ENCODE peak calls at places on chromosomes 7 and 10, in ten cellular contexts. One of them, this sample, is unnamed. For H3K36me3, the result is how much of the 10 kb centered on the place peaks cover.

GRCh38 chr7:54811925-54812264 is 52.9 kb upstream of the SEC61G start:
- DNase-seq in prostate gland: no peak
- DNase-seq in HCT116: no peak
- DNase-seq in adrenal gland: no peak
- DNase-seq in uterus: no peak
- DNase-seq in suprapubic skin: no peak
- DNase-seq in upper lobe of left lung: no peak
- DNase-seq in A673: no peak
- DNase-seq in lower lobe of right lung: no peak
- DNase-seq in PC-9: no peak
- DNase-seq in this sample: peak

GRCh38 chr7:56074371-56074791 is 10.3 kb downstream of the SUMF2 start:
- DNase-seq in A673: peak
- DNase-seq in lower lobe of right lung: peak
- DNase-seq in upper lobe of left lung: peak
- DNase-seq in PC-9: peak
- DNase-seq in HCT116: no peak
- DNase-seq in prostate gland: peak
- DNase-seq in suprapubic skin: peak
- DNase-seq in uterus: peak
- DNase-seq in adrenal gland: peak
- DNase-seq in this sample: peak

GRCh38 chr10:58797356-58797755 is 284.7 kb downstream of the BICC1 start:
- DNase-seq in prostate gland: no peak
- DNase-seq in adrenal gland: no peak
- DNase-seq in A673: no peak
- DNase-seq in PC-9: no peak
- DNase-seq in HCT116: no peak
- DNase-seq in uterus: no peak
- DNase-seq in suprapubic skin: no peak
- DNase-seq in upper lobe of left lung: no peak
- DNase-seq in lower lobe of right lung: no peak
- DNase-seq in this sample: no peak

GRCh38 chr10:97861351-97861750 is 11.7 kb downstream of the GOLGA7B start:
- DNase-seq in adrenal gland: peak
- DNase-seq in upper lobe of left lung: peak
- DNase-seq in PC-9: peak
- DNase-seq in suprapubic skin: no peak
- DNase-seq in A673: peak
- DNase-seq in prostate gland: no peak
- DNase-seq in uterus: no peak
- DNase-seq in lower lobe of right lung: no peak
- DNase-seq in HCT116: no peak
- DNase-seq in this sample: peak

GRCh38 chr7:90611115-90611514 is 15.0 kb downstream of the CDK14 start:
- DNase-seq in upper lobe of left lung: no peak
- DNase-seq in A673: no peak
- DNase-seq in prostate gland: no peak
- DNase-seq in suprapubic skin: no peak
- DNase-seq in uterus: no peak
- DNase-seq in adrenal gland: no peak
- DNase-seq in HCT116: no peak
- DNase-seq in PC-9: no peak
- DNase-seq in lower lobe of right lung: no peak
- DNase-seq in this sample: no peak

GRCh38 chr7:43895847-43896415 is 10.5 kb downstream of the URGCP start:
- DNase-seq in lower lobe of right lung: no peak
- DNase-seq in suprapubic skin: no peak
- DNase-seq in PC-9: no peak
- DNase-seq in adrenal gland: no peak
- DNase-seq in prostate gland: no peak
- DNase-seq in uterus: no peak
- DNase-seq in A673: no peak
- DNase-seq in upper lobe of left lung: no peak
- DNase-seq in HCT116: no peak
- DNase-seq in this sample: no peak

GRCh38 chr7:24907311-24907886 is 72.6 kb downstream of the OSBPL3 start:
- DNase-seq in PC-9: peak
- DNase-seq in A673: no peak
- DNase-seq in upper lobe of left lung: no peak
- DNase-seq in uterus: no peak
- DNase-seq in HCT116: peak
- DNase-seq in suprapubic skin: no peak
- DNase-seq in adrenal gland: no peak
- DNase-seq in prostate gland: no peak
- DNase-seq in lower lobe of right lung: no peak
- DNase-seq in this sample: peak

GRCh38 chr7:73519867-73520672 is 2.0 kb downstream of the BAZ1B start:
- DNase-seq in prostate gland: no peak
- DNase-seq in suprapubic skin: peak
- DNase-seq in uterus: no peak
- DNase-seq in lower lobe of right lung: peak
- DNase-seq in HCT116: no peak
- DNase-seq in upper lobe of left lung: no peak
- DNase-seq in adrenal gland: no peak
- DNase-seq in A673: peak
- DNase-seq in PC-9: no peak
- DNase-seq in this sample: no peak

GRCh38 chr10:4249841-4250496 is 465.0 kb upstream of the KLF6 start:
- DNase-seq in upper lobe of left lung: no peak
- DNase-seq in A673: no peak
- DNase-seq in PC-9: no peak
- DNase-seq in adrenal gland: no peak
- DNase-seq in lower lobe of right lung: no peak
- DNase-seq in prostate gland: no peak
- DNase-seq in uterus: no peak
- DNase-seq in HCT116: no peak
- DNase-seq in suprapubic skin: no peak
- DNase-seq in this sample: no peak

GRCh38 chr10:50740351-50740688 is 584 bp downstream of the ASAH2B start:
- DNase-seq in A673: peak
- DNase-seq in PC-9: peak
- DNase-seq in lower lobe of right lung: no peak
- DNase-seq in HCT116: no peak
- DNase-seq in prostate gland: no peak
- DNase-seq in adrenal gland: no peak
- DNase-seq in upper lobe of left lung: no peak
- DNase-seq in uterus: no peak
- DNase-seq in suprapubic skin: no peak
- DNase-seq in this sample: peak
- H3K4me3 ChIP-seq in A673: peak
- H3K4me3 ChIP-seq in PC-9: peak
- H3K4me3 ChIP-seq in lower lobe of right lung: peak
- H3K4me3 ChIP-seq in HCT116: peak
- H3K4me3 ChIP-seq in prostate gland: peak
- H3K4me3 ChIP-seq in adrenal gland: peak
- H3K4me3 ChIP-seq in upper lobe of left lung: peak
- H3K4me3 ChIP-seq in uterus: peak
- H3K4me3 ChIP-seq in suprapubic skin: peak
- H3K4me3 ChIP-seq in this sample: peak

GRCh38 chr7:87435546-87435945 is 39.9 kb downstream of the ABCB4 start:
- DNase-seq in suprapubic skin: no peak
- DNase-seq in prostate gland: no peak
- DNase-seq in PC-9: no peak
- DNase-seq in A673: no peak
- DNase-seq in lower lobe of right lung: no peak
- DNase-seq in adrenal gland: no peak
- DNase-seq in uterus: no peak
- DNase-seq in HCT116: no peak
- DNase-seq in upper lobe of left lung: no peak
- DNase-seq in this sample: no peak

GRCh38 chr7:87427289-87427688 is 48.2 kb downstream of the ABCB4 start:
- DNase-seq in upper lobe of left lung: no peak
- DNase-seq in adrenal gland: no peak
- DNase-seq in A673: no peak
- DNase-seq in suprapubic skin: no peak
- DNase-seq in prostate gland: no peak
- DNase-seq in uterus: no peak
- DNase-seq in lower lobe of right lung: no peak
- DNase-seq in PC-9: no peak
- DNase-seq in HCT116: no peak
- DNase-seq in this sample: no peak

GRCh38 chr7:87432536-87432935 is 42.9 kb downstream of the ABCB4 start:
- DNase-seq in uterus: no peak
- DNase-seq in prostate gland: no peak
- DNase-seq in A673: no peak
- DNase-seq in lower lobe of right lung: no peak
- DNase-seq in PC-9: no peak
- DNase-seq in upper lobe of left lung: no peak
- DNase-seq in adrenal gland: no peak
- DNase-seq in HCT116: no peak
- DNase-seq in suprapubic skin: no peak
- DNase-seq in this sample: no peak
- H3K36me3 ChIP-seq in uterus: under half
- H3K36me3 ChIP-seq in prostate gland: under half
- H3K36me3 ChIP-seq in A673: under half
- H3K36me3 ChIP-seq in lower lobe of right lung: under half
- H3K36me3 ChIP-seq in PC-9: under half
- H3K36me3 ChIP-seq in upper lobe of left lung: under half
- H3K36me3 ChIP-seq in adrenal gland: under half
- H3K36me3 ChIP-seq in HCT116: under half
- H3K36me3 ChIP-seq in suprapubic skin: under half
- H3K36me3 ChIP-seq in this sample: under half

GRCh38 chr10:88131561-88132139 is 268.2 kb downstream of the PTEN start:
- DNase-seq in prostate gland: peak
- DNase-seq in HCT116: no peak
- DNase-seq in lower lobe of right lung: peak
- DNase-seq in upper lobe of left lung: peak
- DNase-seq in adrenal gland: no peak
- DNase-seq in uterus: peak
- DNase-seq in suprapubic skin: no peak
- DNase-seq in PC-9: no peak
- DNase-seq in A673: no peak
- DNase-seq in this sample: no peak
- TF ChIP-seq CTCF in prostate gland: no peak
- TF ChIP-seq CTCF in HCT116: no peak
- TF ChIP-seq CTCF in lower lobe of right lung: no peak
- TF ChIP-seq CTCF in upper lobe of left lung: no peak
- TF ChIP-seq CTCF in adrenal gland: peak
- TF ChIP-seq CTCF in uterus: no peak
- TF ChIP-seq CTCF in suprapubic skin: no peak
- TF ChIP-seq CTCF in PC-9: no peak
- TF ChIP-seq CTCF in A673: no peak
- TF ChIP-seq CTCF in this sample: no peak

GRCh38 chr7:99124636-99125504 is 19.0 kb downstream of the SMURF1 start:
- DNase-seq in suprapubic skin: no peak
- DNase-seq in upper lobe of left lung: no peak
- DNase-seq in HCT116: no peak
- DNase-seq in adrenal gland: no peak
- DNase-seq in A673: no peak
- DNase-seq in lower lobe of right lung: no peak
- DNase-seq in PC-9: peak
- DNase-seq in uterus: no peak
- DNase-seq in prostate gland: no peak
- DNase-seq in this sample: peak
- H3K4me3 ChIP-seq in suprapubic skin: no peak
- H3K4me3 ChIP-seq in upper lobe of left lung: no peak
- H3K4me3 ChIP-seq in HCT116: no peak
- H3K4me3 ChIP-seq in adrenal gland: no peak
- H3K4me3 ChIP-seq in A673: no peak
- H3K4me3 ChIP-seq in lower lobe of right lung: no peak
- H3K4me3 ChIP-seq in PC-9: peak
- H3K4me3 ChIP-seq in uterus: no peak
- H3K4me3 ChIP-seq in prostate gland: no peak
- H3K4me3 ChIP-seq in this sample: no peak

GRCh38 chr10:101793526-101793925 is 10.3 kb upstream of the NPM3 start:
- DNase-seq in PC-9: no peak
- DNase-seq in HCT116: no peak
- DNase-seq in prostate gland: no peak
- DNase-seq in upper lobe of left lung: no peak
- DNase-seq in uterus: no peak
- DNase-seq in A673: no peak
- DNase-seq in lower lobe of right lung: no peak
- DNase-seq in adrenal gland: no peak
- DNase-seq in suprapubic skin: no peak
- DNase-seq in this sample: no peak
- H3K36me3 ChIP-seq in PC-9: under half
- H3K36me3 ChIP-seq in HCT116: half or more
- H3K36me3 ChIP-seq in prostate gland: under half
- H3K36me3 ChIP-seq in upper lobe of left lung: half or more
- H3K36me3 ChIP-seq in uterus: under half
- H3K36me3 ChIP-seq in A673: half or more
- H3K36me3 ChIP-seq in lower lobe of right lung: half or more
- H3K36me3 ChIP-seq in adrenal gland: half or more
- H3K36me3 ChIP-seq in suprapubic skin: half or more
- H3K36me3 ChIP-seq in this sample: half or more

DNA sequence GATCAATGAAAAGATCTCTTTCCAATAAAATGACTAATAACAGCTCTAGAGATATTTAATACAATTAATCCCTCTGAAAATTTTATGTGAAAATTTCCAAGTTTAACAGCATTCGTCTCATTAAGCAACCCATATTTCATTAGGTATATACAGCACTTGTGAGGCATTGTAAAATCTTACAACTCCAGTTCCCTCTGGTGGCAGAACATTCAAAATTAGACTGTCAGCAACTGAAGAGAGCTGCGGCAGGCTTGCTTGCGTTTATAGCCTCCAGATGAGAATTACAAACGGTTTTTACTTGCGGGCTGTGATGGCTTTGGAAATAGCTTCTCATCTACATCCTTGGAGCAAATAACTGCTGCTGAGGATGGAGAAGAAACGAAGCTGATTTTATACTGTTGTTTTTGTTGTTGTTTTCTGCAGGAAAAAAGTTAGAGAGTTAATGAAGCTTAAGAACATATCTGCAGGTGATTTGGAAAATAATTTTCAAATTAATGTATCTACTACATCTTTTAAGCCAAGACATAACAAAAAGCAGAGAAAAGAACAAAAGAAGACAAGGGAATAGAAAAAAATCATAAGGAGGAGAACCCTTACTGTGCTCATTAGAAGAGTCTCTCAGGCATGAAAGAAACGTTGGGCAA is 171.3 kb downstream of the MAGI2 start:
- DNase-seq in suprapubic skin: no peak
- DNase-seq in lower lobe of right lung: no peak
- DNase-seq in A673: peak
- DNase-seq in upper lobe of left lung: peak
- DNase-seq in PC-9: no peak
- DNase-seq in adrenal gland: no peak
- DNase-seq in prostate gland: no peak
- DNase-seq in HCT116: peak
- DNase-seq in uterus: no peak
- DNase-seq in this sample: peak
- TF ChIP-seq CTCF in suprapubic skin: no peak
- TF ChIP-seq CTCF in lower lobe of right lung: peak
- TF ChIP-seq CTCF in A673: peak
- TF ChIP-seq CTCF in upper lobe of left lung: no peak
- TF ChIP-seq CTCF in PC-9: no peak
- TF ChIP-seq CTCF in adrenal gland: peak
- TF ChIP-seq CTCF in prostate gland: no peak
- TF ChIP-seq CTCF in HCT116: peak
- TF ChIP-seq CTCF in uterus: peak
- TF ChIP-seq CTCF in this sample: peak

This sample was measured in brain microvascular endothelial cell.